ENCODE peak calls at places on chromosomes 3 and 15, in five cellular contexts. R is SK-N-SH, I is A549, G is stomach, Z is HepG2. V is an unnamed sample.

GRCh38 chr3:188292827-188293226 is 138.9 kb downstream of the LPP start:
- DNase-seq in R (no peak), I (no peak), G (no peak), Z (no peak), V (no peak)

GRCh38 chr3:22960326-22960984 is 242.7 kb upstream of the UBE2E2 start:
- DNase-seq in R (peak), I (peak), G (peak), Z (peak), V (no peak)

GRCh38 chr3:74053970-74054369 is 429.2 kb upstream of the PDZRN3 start:
- DNase-seq in R (no peak), I (no peak), G (no peak), Z (no peak), V (no peak)

GRCh38 chr15:73633991-73634495 is 854 bp upstream of the NPTN start:
- DNase-seq in R (no peak), I (peak), G (no peak), Z (peak), V (no peak)

GRCh38 chr3:30659270-30660127 is 53.1 kb downstream of the TGFBR2 start:
- DNase-seq in R (no peak), I (peak), G (no peak), Z (peak), V (no peak)

GRCh38 chr15:29103825-29104565 is 165.6 kb downstream of the NSMCE3 start:
- DNase-seq in R (no peak), I (peak), G (peak), Z (no peak), V (no peak)

GRCh38 chr15:33425149-33425548 is 114.4 kb downstream of the RYR3 start:
- DNase-seq in R (no peak), I (no peak), G (no peak), Z (no peak), V (no peak)

GRCh38 chr15:85044251-85044853 is 62.7 kb downstream of the PDE8A start:
- DNase-seq in R (peak), I (peak), G (peak), Z (peak), V (peak)

GRCh38 chr15:52317022-52317421 is 21.4 kb upstream of the MYO5C start:
- DNase-seq in R (no peak), I (no peak), G (no peak), Z (no peak), V (no peak)

GRCh38 chr15:40087991-40088928 is 20.4 kb downstream of the BMF start:
- DNase-seq in R (peak), I (no peak), G (no peak), Z (peak), V (no peak)

GRCh38 chr3:198113219-198114053 is 153.4 kb downstream of the LMLN start:
- DNase-seq in R (peak), I (no peak), G (no peak), Z (no peak), V (no peak)

GRCh38 chr3:58260261-58260731 is 22.7 kb downstream of the ABHD6 start:
- DNase-seq in R (no peak), I (peak), G (no peak), Z (no peak), V (no peak)

GRCh38 chr3:126261037-126261436 is 80.7 kb upstream of the ALDH1L1 start:
- DNase-seq in R (no peak), I (no peak), G (peak), Z (peak), V (no peak)

GRCh38 chr3:13348100-13348499 is 72.0 kb downstream of the NUP210 start:
- DNase-seq in R (no peak), I (no peak), G (no peak), Z (no peak), V (no peak)

GRCh38 chr3:39378092-39378491 is 5.1 kb upstream of the SLC25A38 start:
- DNase-seq in R (peak), I (peak), G (peak), Z (peak), V (no peak)

GRCh38 chr15:39051931-39052705 is 487.5 kb upstream of the RASGRP1 start:
- DNase-seq in R (no peak), I (no peak), G (no peak), Z (no peak), V (no peak)

GRCh38 chr15:92118162-92118935 is 264.8 kb downstream of the SLCO3A1 start:
- DNase-seq in R (no peak), I (no peak), G (no peak), Z (no peak), V (no peak)

GRCh38 chr3:172370434-172370833 is 77.8 kb downstream of the GHSR start:
- DNase-seq in R (no peak), I (no peak), G (no peak), Z (no peak), V (no peak)

GRCh38 chr3:24682141-24682547 is 187.5 kb upstream of the THRB start:
- DNase-seq in R (no peak), I (no peak), G (no peak), Z (no peak), V (no peak)

GRCh38 chr15:25053000-25053815 is 98.4 kb downstream of the SNRPN start:
- DNase-seq in R (no peak), I (no peak), G (peak), Z (no peak), V (no peak)

GRCh38 chr3:116280130-116280740 is 165.1 kb downstream of the LSAMP start:
- DNase-seq in R (no peak), I (no peak), G (no peak), Z (no peak), V (no peak)

GRCh38 chr3:184229424-184230080 is at the start of gene VWA5B2:
- DNase-seq in R (peak), I (peak), G (peak), Z (peak), V (no peak)

GRCh38 chr15:91849749-91850161 is 3.8 kb upstream of the SLCO3A1 start:
- DNase-seq in R (peak), I (peak), G (no peak), Z (peak), V (no peak)

GRCh38 chr3:43401171-43401570 is 114.8 kb downstream of the SNRK start:
- DNase-seq in R (no peak), I (no peak), G (no peak), Z (no peak), V (no peak)

GRCh38 chr3:10933958-10934481 is 58.5 kb upstream of the SLC6A1 start:
- DNase-seq in R (no peak), I (peak), G (no peak), Z (no peak), V (no peak)

GRCh38 chr15:98842192-98842972 is 165.2 kb downstream of the PGPEP1L start:
- DNase-seq in R (no peak), I (no peak), G (no peak), Z (peak), V (no peak)

GRCh38 chr3:186425788-186426730 is 64.0 kb upstream of the DGKG start:
- DNase-seq in R (no peak), I (peak), G (no peak), Z (no peak), V (no peak)
- TF ChIP-seq EP300 in R (no peak), I (no peak), G (no peak), Z (no peak), V (no peak)

GRCh38 chr3:193688845-193689714 is 96.1 kb downstream of the OPA1 start:
- DNase-seq in R (no peak), I (no peak), G (no peak), Z (no peak), V (no peak)
- TF ChIP-seq EP300 in R (no peak), I (no peak), G (no peak), Z (no peak), V (no peak)

GRCh38 chr15:72231066-72231846 is at the start of gene PKM:
- DNase-seq in R (peak), I (peak), G (peak), Z (peak), V (peak)
- TF ChIP-seq EP300 in R (peak), I (peak), G (no peak), Z (no peak), V (peak)

DNA sequence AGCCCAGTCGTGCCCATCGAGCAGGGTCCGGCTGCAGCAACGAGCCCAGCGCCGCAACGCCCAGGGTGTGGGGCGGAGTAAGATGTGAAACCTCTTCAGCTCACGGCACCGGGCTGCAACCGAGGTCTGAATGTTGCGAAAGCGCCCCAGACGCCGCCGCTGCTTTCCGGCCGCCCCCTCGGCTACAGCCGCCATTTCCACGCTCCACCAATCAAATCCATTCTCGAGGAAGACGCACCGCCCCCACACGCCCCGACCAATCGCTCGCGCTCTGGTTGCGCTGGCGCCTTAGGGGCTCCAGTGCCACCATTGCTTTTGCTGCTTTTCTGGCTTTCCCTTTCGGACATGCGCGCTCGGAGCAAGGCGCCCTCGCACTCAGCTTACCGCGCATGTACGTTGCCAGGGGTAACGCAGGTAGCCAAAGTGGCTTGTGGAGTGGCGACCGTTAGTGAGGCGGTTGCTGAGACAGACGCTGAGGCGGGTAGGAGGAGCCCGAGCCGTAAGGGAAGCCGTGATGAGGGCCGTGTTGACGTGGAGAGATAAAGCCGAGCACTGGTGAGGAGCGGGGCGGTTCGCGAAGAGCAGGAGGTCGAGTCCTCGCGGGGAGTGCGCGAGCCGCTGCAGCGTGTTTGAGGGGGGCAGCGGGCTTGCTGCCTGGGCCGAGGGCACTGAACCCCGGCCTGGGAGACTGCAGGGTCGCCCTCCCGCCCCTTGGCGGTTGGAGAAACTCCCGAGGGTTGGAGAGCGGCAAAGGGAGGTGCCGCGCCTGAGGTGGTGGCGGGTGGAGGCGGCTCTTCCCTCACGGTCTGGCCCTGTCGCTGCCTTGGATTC is at the start of the genes IFT122 and MBD4:
- DNase-seq in R (peak), I (peak), G (peak), Z (peak), V (peak)
- TF ChIP-seq EP300 in R (no peak), I (no peak), G (no peak), Z (peak), V (no peak)

DNA sequence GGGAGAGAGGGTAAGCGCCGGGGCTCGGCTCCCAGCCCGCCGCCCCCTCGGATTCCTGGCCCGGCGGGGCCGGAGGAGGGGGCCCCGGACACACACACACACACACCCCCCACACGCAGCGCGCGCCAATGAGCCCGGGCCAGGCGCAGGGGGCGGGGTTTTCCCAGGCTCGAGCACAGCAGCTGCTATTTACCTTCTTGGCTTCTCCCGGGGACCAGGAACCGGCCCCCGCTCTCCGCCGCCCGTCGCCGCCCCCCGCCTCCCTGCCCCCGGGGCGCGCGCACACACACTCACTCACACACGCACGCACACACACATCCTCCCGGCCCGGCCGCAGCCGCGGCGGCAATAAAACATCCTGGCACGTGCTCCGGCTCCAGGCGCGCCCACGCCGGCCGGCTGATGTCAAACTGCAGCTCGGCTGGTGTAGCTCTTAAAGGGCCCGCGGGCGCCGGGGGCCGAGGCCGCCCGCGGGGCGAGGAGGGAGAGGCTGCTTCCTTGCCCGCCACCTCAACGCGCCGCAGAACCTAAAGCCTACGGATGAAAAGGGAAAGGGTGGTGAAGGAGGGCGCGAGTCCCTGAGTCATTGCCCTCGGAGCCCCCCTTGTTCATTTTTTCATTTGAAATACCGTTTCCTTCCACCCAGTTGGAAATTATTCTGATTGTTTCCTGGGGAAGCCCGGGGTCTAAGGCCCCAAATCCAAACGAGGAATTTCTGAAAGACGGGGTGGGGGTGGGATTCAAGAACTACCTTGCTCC is 1.0 kb upstream of the HES1 start:
- DNase-seq in R (peak), I (peak), G (peak), Z (peak), V (peak)
- TF ChIP-seq EP300 in R (peak), I (peak), G (peak), Z (peak), V (no peak)

DNA sequence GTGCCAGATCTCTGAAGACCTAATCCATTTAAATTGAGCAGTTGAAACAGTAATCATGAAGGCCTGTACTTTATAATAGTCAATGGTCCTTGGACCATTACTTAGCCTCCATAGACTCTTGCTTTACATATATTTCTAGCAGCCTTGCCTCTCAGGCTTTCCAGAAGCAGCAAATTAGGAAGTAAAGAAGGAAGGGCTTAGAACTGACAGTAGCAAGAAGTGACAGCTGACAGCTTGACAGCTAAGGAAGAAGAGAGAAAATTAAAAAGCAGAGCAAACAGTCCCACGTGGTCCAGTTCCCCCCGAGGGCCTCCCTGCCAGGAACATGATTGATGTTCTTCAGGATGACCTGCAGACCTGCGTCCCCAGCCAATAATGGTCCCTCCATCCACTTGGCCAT is 15.0 kb upstream of the PSMD6 start:
- DNase-seq in R (no peak), I (no peak), G (no peak), Z (no peak), V (no peak)
- TF ChIP-seq EP300 in R (no peak), I (no peak), G (no peak), Z (no peak), V (no peak)

GRCh38 chr3:71893702-71894479 is 108.9 kb upstream of the PROK2 start:
- DNase-seq in R (no peak), I (no peak), G (no peak), Z (no peak), V (no peak)

GRCh38 chr3:71890356-71890931 is 105.5 kb upstream of the PROK2 start:
- DNase-seq in R (no peak), I (no peak), G (no peak), Z (no peak), V (no peak)

GRCh38 chr3:71891483-71891882 is 106.5 kb upstream of the PROK2 start:
- DNase-seq in R (no peak), I (no peak), G (no peak), Z (no peak), V (no peak)

GRCh38 chr3:71896751-71897150 is 111.8 kb upstream of the PROK2 start:
- DNase-seq in R (no peak), I (no peak), G (no peak), Z (no peak), V (no peak)

DNA sequence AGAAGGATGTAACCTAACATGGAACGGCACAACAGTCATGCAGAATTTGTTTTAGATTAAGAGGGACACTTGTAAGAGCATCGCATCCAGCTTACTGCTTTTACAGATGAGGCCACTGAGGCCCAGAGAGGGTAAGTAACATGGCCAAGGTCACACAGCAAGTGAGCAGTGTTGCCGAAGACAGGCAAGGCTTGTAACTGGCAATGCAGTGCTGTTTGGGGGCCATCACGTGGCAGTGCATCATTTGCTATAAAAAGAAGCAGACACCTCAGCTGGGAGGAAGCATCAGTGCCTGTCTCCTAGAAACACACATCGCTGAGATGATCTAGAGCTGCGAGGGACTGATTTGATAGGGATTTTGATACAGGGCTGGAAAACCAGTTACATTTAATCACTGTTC is 108.2 kb upstream of the PROK2 start:
- DNase-seq in R (peak), I (no peak), G (no peak), Z (no peak), V (no peak)
- TF ChIP-seq EP300 in R (no peak), I (no peak), G (no peak), Z (no peak), V (no peak)

GRCh38 chr15:75089781-75090734 is 66.7 kb downstream of the PPCDC start:
- DNase-seq in R (no peak), I (no peak), G (no peak), Z (no peak), V (no peak)
- TF ChIP-seq EP300 in R (no peak), I (no peak), G (no peak), Z (no peak), V (no peak)

GRCh38 chr3:193975072-193975535 is 160.8 kb upstream of the HES1 start:
- DNase-seq in R (no peak), I (peak), G (peak), Z (peak), V (no peak)

GRCh38 chr3:193972816-193973215 is 163.1 kb upstream of the HES1 start:
- DNase-seq in R (no peak), I (no peak), G (no peak), Z (no peak), V (no peak)

GRCh38 chr3:193971268-193971751 is 164.6 kb upstream of the HES1 start:
- DNase-seq in R (no peak), I (peak), G (peak), Z (no peak), V (peak)

GRCh38 chr3:193974591-193974990 is 161.4 kb upstream of the HES1 start:
- DNase-seq in R (no peak), I (no peak), G (no peak), Z (no peak), V (no peak)

DNA sequence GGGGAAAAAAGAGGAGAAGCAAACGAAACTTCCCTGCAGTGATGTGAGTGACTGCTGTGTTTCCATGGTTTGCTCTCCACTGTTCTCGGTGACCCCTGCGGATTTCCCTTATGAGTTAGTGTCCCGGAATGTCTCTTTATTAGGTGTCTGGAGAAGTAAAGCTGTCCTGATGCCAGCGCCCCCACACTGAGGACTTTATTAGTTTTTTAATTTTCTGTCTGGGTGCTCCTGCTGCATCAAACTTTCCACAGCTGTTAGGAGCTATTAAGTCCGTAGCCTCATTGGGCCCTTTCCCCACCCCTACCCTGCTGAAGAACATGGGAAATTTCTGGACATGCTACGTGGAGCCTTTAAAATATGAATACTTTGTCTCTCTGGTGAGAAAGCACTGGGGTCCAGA is 161.8 kb upstream of the HES1 start:
- DNase-seq in R (no peak), I (no peak), G (no peak), Z (no peak), V (no peak)
- TF ChIP-seq EP300 in R (no peak), I (no peak), G (no peak), Z (no peak), V (no peak)

DNA sequence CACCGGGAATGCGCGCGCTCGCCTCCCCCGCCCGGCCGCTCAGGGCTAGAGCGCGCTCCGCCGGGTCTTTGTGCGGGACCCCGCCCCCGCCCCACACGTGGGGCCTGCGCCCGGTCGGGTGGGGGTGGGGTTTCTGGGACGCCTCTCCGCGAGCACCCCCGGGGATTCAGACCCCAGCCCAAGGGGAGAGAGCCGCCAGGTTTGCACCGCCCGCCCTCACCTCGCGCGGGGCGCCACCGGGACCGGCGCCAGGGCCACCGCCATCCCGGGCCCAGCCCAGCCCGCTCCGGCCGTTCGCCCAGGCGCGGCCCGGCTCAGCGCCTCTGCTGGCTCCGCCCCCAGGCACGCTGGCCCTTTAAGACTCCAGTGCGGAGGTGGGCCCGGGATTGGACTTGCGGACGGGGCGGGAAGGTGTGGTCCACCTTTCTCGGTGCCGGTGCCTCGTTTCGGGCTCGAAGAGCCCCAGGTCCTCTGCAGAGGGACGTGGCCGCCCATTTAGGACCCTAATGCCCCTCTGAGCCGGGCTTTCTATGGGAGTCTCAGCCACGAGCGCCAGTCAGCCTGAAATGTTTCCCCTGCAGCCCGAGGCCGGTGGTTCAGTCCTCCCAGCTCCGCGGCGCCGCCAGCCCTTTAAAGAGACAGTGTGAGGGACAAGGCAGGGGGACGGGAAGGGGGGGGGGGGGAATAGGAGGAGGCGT is 1.2 kb downstream of the HYAL2 start:
- DNase-seq in R (peak), I (peak), G (peak), Z (peak), V (peak)
- TF ChIP-seq EP300 in R (no peak), I (no peak), G (no peak), Z (no peak), V (no peak)

V was measured in GM12878.